ENCODE peak calls at places on chromosomes 5 and 9, in eight cellular contexts. U is sigmoid colon, Z is suprapubic skin, B is tibial nerve, I is A549, F is stomach, K is SK-N-SH, L is transverse colon. N is an unnamed sample.

GRCh38 chr5:103446813-103447212 is 115.8 kb downstream of the NUDT12 start:
- DNase-seq in U (no peak), Z (no peak), B (no peak), I (no peak), F (no peak), K (no peak), L (no peak), N (no peak)

GRCh38 chr5:135356522-135357318 is 42.3 kb downstream of the MACROH2A1 start:
- DNase-seq in U (peak), Z (no peak), B (peak), I (no peak), F (peak), K (peak), L (peak), N (peak)

GRCh38 chr5:133844836-133845235 is 123.6 kb downstream of the C5orf15 start:
- DNase-seq in U (no peak), Z (peak), B (no peak), I (no peak), F (no peak), K (no peak), L (no peak), N (no peak)

GRCh38 chr9:129671519-129671918 is 6.1 kb downstream of the PRRX2 start:
- DNase-seq in U (no peak), Z (no peak), B (no peak), I (no peak), F (no peak), K (no peak), L (no peak), N (no peak)

GRCh38 chr5:34524123-34524522 is 132.0 kb upstream of the RAI14 start:
- DNase-seq in U (no peak), Z (no peak), B (no peak), I (peak), F (no peak), K (no peak), L (no peak), N (no peak)

GRCh38 chr5:612498-613424 is 621 bp downstream of the CEP72 start:
- DNase-seq in U (peak), Z (peak), B (no peak), I (peak), F (peak), K (no peak), L (peak), N (no peak)

GRCh38 chr5:76710991-76711390 is 4.9 kb upstream of the F2R start:
- DNase-seq in U (no peak), Z (no peak), B (no peak), I (no peak), F (no peak), K (no peak), L (no peak), N (no peak)

GRCh38 chr5:141864371-141865370 is 13.5 kb downstream of the PCDH1 start:
- DNase-seq in U (no peak), Z (no peak), B (no peak), I (no peak), F (no peak), K (no peak), L (no peak), N (no peak)

GRCh38 chr5:118918232-118918631 is 70.1 kb downstream of the DTWD2 start:
- DNase-seq in U (no peak), Z (no peak), B (no peak), I (no peak), F (no peak), K (no peak), L (no peak), N (no peak)

GRCh38 chr9:134141906-134142305 is 6.0 kb downstream of the WDR5 start:
- DNase-seq in U (no peak), Z (no peak), B (no peak), I (no peak), F (no peak), K (no peak), L (no peak), N (no peak)

GRCh38 chr9:98807070-98807810 is at the start of gene GALNT12:
- DNase-seq in U (peak), Z (no peak), B (no peak), I (peak), F (peak), K (peak), L (peak), N (no peak)

GRCh38 chr5:60092671-60093422 is 199.3 kb upstream of the PDE4D start:
- DNase-seq in U (no peak), Z (no peak), B (no peak), I (peak), F (no peak), K (no peak), L (no peak), N (no peak)

GRCh38 chr5:91384671-91385430 is 1.7 kb upstream of the ARRDC3 start:
- DNase-seq in U (no peak), Z (no peak), B (no peak), I (peak), F (peak), K (peak), L (peak), N (no peak)

GRCh38 chr9:97500263-97500662 is 1.2 kb upstream of the TMOD1 start:
- DNase-seq in U (no peak), Z (no peak), B (no peak), I (no peak), F (no peak), K (no peak), L (no peak), N (no peak)

GRCh38 chr5:125722550-125722949 is 700.7 kb upstream of the GRAMD2B start:
- DNase-seq in U (no peak), Z (no peak), B (no peak), I (no peak), F (no peak), K (no peak), L (no peak), N (no peak)

GRCh38 chr5:181114844-181115778 is 15.9 kb downstream of the OR2V1 start:
- DNase-seq in U (no peak), Z (peak), B (no peak), I (peak), F (no peak), K (no peak), L (no peak), N (no peak)

GRCh38 chr9:109817846-109818472 is 38.0 kb downstream of the PALM2AKAP2 start:
- DNase-seq in U (peak), Z (no peak), B (peak), I (peak), F (peak), K (peak), L (peak), N (peak)

GRCh38 chr9:69932901-69933300 is 110.7 kb upstream of the MAMDC2 start:
- DNase-seq in U (no peak), Z (no peak), B (no peak), I (peak), F (no peak), K (no peak), L (no peak), N (no peak)

GRCh38 chr9:83933804-83934203 is 12.6 kb upstream of the KIF27 start:
- DNase-seq in U (peak), Z (no peak), B (no peak), I (peak), F (no peak), K (no peak), L (no peak), N (no peak)

GRCh38 chr5:142065273-142065672 is 43.3 kb upstream of the NDFIP1 start:
- DNase-seq in U (no peak), Z (no peak), B (no peak), I (no peak), F (no peak), K (peak), L (no peak), N (no peak)

GRCh38 chr5:40991168-40991980 is 79.8 kb downstream of the MROH2B start:
- DNase-seq in U (peak), Z (no peak), B (peak), I (peak), F (peak), K (no peak), L (peak), N (peak)

GRCh38 chr5:95113489-95113888 is 171.4 kb downstream of the MCTP1 start:
- DNase-seq in U (no peak), Z (no peak), B (no peak), I (no peak), F (no peak), K (no peak), L (no peak), N (no peak)

GRCh38 chr5:172939045-172939444 is 20.2 kb upstream of the RPL26L1 start:
- DNase-seq in U (no peak), Z (no peak), B (no peak), I (peak), F (no peak), K (no peak), L (no peak), N (no peak)

GRCh38 chr5:172870261-172870806 is 36.3 kb downstream of the ERGIC1 start:
- DNase-seq in U (peak), Z (no peak), B (no peak), I (peak), F (no peak), K (no peak), L (no peak), N (no peak)

GRCh38 chr9:120985759-120986353 is 59.3 kb upstream of the TRAF1 start:
- DNase-seq in U (no peak), Z (no peak), B (no peak), I (peak), F (no peak), K (peak), L (no peak), N (no peak)

GRCh38 chr5:8949908-8950307 is 596.0 kb downstream of the SEMA5A start:
- DNase-seq in U (no peak), Z (no peak), B (no peak), I (no peak), F (no peak), K (no peak), L (no peak), N (no peak)

GRCh38 chr5:88729476-88730182 is 153.4 kb downstream of the MEF2C start:
- DNase-seq in U (peak), Z (no peak), B (peak), I (peak), F (peak), K (peak), L (peak), N (peak)

GRCh38 chr9:72271617-72272478 is 93.2 kb downstream of the ZFAND5 start:
- DNase-seq in U (no peak), Z (no peak), B (no peak), I (peak), F (peak), K (peak), L (peak), N (no peak)

GRCh38 chr9:33267368-33267767 is 2.5 kb downstream of the CHMP5 start:
- DNase-seq in U (no peak), Z (no peak), B (no peak), I (no peak), F (no peak), K (no peak), L (no peak), N (no peak)

GRCh38 chr9:34988218-34989055 is 1.1 kb upstream of the DNAJB5 start:
- DNase-seq in U (no peak), Z (no peak), B (no peak), I (no peak), F (no peak), K (peak), L (peak), N (no peak)

GRCh38 chr5:108367679-108368334 is 14.1 kb downstream of the FBXL17 start:
- DNase-seq in U (no peak), Z (no peak), B (no peak), I (no peak), F (no peak), K (no peak), L (no peak), N (no peak)

GRCh38 chr5:169503899-169504298 is 79.7 kb upstream of the SPDL1 start:
- DNase-seq in U (no peak), Z (no peak), B (no peak), I (no peak), F (no peak), K (peak), L (no peak), N (no peak)
- TF ChIP-seq EP300 in U (no peak), Z (no peak), B (no peak), I (no peak), F (no peak), K (no peak), L (no peak), N (no peak)

GRCh38 chr9:68705636-68706578 is 867 bp downstream of the PIP5K1B start:
- DNase-seq in U (peak), Z (no peak), B (no peak), I (no peak), F (no peak), K (peak), L (peak), N (no peak)

GRCh38 chr9:68708513-68708912 is 3.5 kb downstream of the PIP5K1B start:
- DNase-seq in U (no peak), Z (no peak), B (no peak), I (no peak), F (no peak), K (no peak), L (no peak), N (no peak)

GRCh38 chr9:68708089-68708488 is 3.0 kb downstream of the PIP5K1B start:
- DNase-seq in U (no peak), Z (no peak), B (no peak), I (no peak), F (no peak), K (no peak), L (no peak), N (no peak)

GRCh38 chr9:68704804-68705635 is at the start of gene PIP5K1B:
- DNase-seq in U (peak), Z (peak), B (no peak), I (peak), F (peak), K (peak), L (peak), N (no peak)

GRCh38 chr9:68706579-68707201 is 1.6 kb downstream of the PIP5K1B start:
- DNase-seq in U (no peak), Z (no peak), B (no peak), I (no peak), F (no peak), K (no peak), L (peak), N (no peak)
- H3K4me3 ChIP-seq in U (peak), Z (peak), B (peak), I (no peak), F (peak), K (no peak), L (peak), N (peak)

GRCh38 chr5:154044585-154044984 is 5.8 kb downstream of the MFAP3 start:
- DNase-seq in U (no peak), Z (no peak), B (no peak), I (no peak), F (no peak), K (no peak), L (no peak), N (no peak)
- TF ChIP-seq EP300 in U (no peak), Z (no peak), B (no peak), I (no peak), F (no peak), K (no peak), L (no peak), N (no peak)

GRCh38 chr5:111229871-111230812 is 6.0 kb downstream of the CAMK4 start:
- DNase-seq in U (no peak), Z (no peak), B (no peak), I (no peak), F (no peak), K (no peak), L (no peak), N (no peak)
- H3K4me3 ChIP-seq in U (no peak), Z (no peak), B (no peak), I (no peak), F (no peak), K (no peak), L (no peak), N (no peak)

GRCh38 chr5:170121321-170121720 is 15.6 kb downstream of the FOXI1 start:
- DNase-seq in U (no peak), Z (no peak), B (no peak), I (no peak), F (no peak), K (no peak), L (no peak), N (no peak)
- TF ChIP-seq EP300 in U (no peak), Z (no peak), B (no peak), I (no peak), F (no peak), K (no peak), L (no peak), N (no peak)

N was measured in ovary.